ENCODE peak calls at places on chromosomes 2 and 18, in ten cellular contexts. L is AG04449, Y is ascending aorta, P is mucosa of descending colon, B is GM12865, G is heart left ventricle, I is esophagus muscularis mucosa, K is RWPE1, H is tibial artery, T is nephron progenitor cell. N is an unnamed sample.

GRCh38 chr2:236257575-236257974 is 6.6 kb downstream of the ASB18 start:
- DNase-seq in Y (no peak), G (no peak), I (no peak), B (no peak), P (no peak), L (no peak), T (no peak), H (no peak), K (no peak), N (no peak)

GRCh38 chr2:10307561-10308156 is 5.0 kb downstream of the HPCAL1 start:
- DNase-seq in K (no peak), G (no peak), L (no peak), B (no peak), I (no peak), Y (no peak), H (no peak), P (no peak), T (no peak), N (no peak)

GRCh38 chr2:55334728-55335127 is 65.7 kb upstream of the MTIF2 start:
- DNase-seq in Y (no peak), L (no peak), P (no peak), B (no peak), I (no peak), G (no peak), H (no peak), T (no peak), K (no peak), N (no peak)

GRCh38 chr18:37316468-37316867 is 249.1 kb downstream of the CELF4 start:
- DNase-seq in G (no peak), P (no peak), H (no peak), T (no peak), B (no peak), I (no peak), L (no peak), Y (no peak), K (no peak), N (no peak)

GRCh38 chr2:25103287-25103871 is 61.5 kb downstream of the EFR3B start:
- DNase-seq in P (no peak), I (no peak), G (no peak), K (peak), L (peak), Y (no peak), H (no peak), B (no peak), T (no peak), N (peak)

GRCh38 chr2:7994397-7994951 is 687.4 kb upstream of the ID2 start:
- DNase-seq in T (no peak), P (no peak), B (no peak), I (no peak), H (no peak), L (no peak), G (peak), K (no peak), Y (no peak), N (no peak)

GRCh38 chr2:12597555-12597954 is 119.2 kb upstream of the TRIB2 start:
- DNase-seq in T (no peak), H (no peak), G (no peak), I (peak), L (no peak), Y (no peak), B (no peak), P (no peak), K (no peak), N (no peak)

GRCh38 chr2:173150087-173150486 is 74.4 kb downstream of the MAP3K20 start:
- DNase-seq in P (no peak), K (no peak), Y (no peak), H (no peak), G (no peak), T (no peak), L (no peak), B (no peak), I (no peak), N (no peak)

GRCh38 chr2:173210270-173211196 is 134.9 kb downstream of the MAP3K20 start:
- DNase-seq in Y (peak), T (peak), G (peak), B (peak), L (peak), P (no peak), K (peak), H (peak), I (peak), N (peak)

GRCh38 chr18:76518073-76518472 is 23.0 kb upstream of the ZNF516 start:
- DNase-seq in G (no peak), I (no peak), B (no peak), P (no peak), L (no peak), H (no peak), Y (no peak), K (no peak), T (no peak), N (no peak)

GRCh38 chr2:196365132-196365531 is 193.8 kb upstream of the STK17B start:
- DNase-seq in H (no peak), P (no peak), B (no peak), Y (no peak), K (no peak), I (no peak), T (no peak), G (no peak), L (no peak), N (no peak)

GRCh38 chr2:159713691-159714585 is 1.6 kb downstream of the MARCHF7 start:
- DNase-seq in P (no peak), T (no peak), K (peak), B (no peak), G (no peak), I (no peak), L (no peak), H (no peak), Y (no peak), N (peak)

GRCh38 chr2:160581448-160581847 is 87.8 kb upstream of the RBMS1 start:
- DNase-seq in Y (no peak), K (no peak), G (no peak), B (no peak), P (no peak), H (no peak), T (no peak), L (no peak), I (no peak), N (no peak)

GRCh38 chr2:177758591-177759371 is 313.8 kb downstream of the PDE11A start:
- DNase-seq in P (no peak), Y (no peak), T (peak), K (peak), B (no peak), L (no peak), G (no peak), H (no peak), I (no peak), N (peak)

GRCh38 chr2:100856732-100857131 is 36.8 kb downstream of the NPAS2 start:
- DNase-seq in I (no peak), H (no peak), P (peak), L (no peak), K (peak), T (no peak), B (no peak), G (no peak), Y (no peak), N (peak)

GRCh38 chr2:20526146-20526545 is 79.3 kb downstream of the RHOB start:
- DNase-seq in Y (no peak), L (no peak), I (no peak), T (no peak), B (no peak), P (no peak), G (no peak), K (no peak), H (no peak), N (no peak)

GRCh38 chr2:75548036-75548573 is 12.6 kb downstream of the EVA1A start:
- DNase-seq in H (no peak), L (no peak), T (no peak), B (peak), Y (no peak), P (no peak), G (no peak), I (peak), K (no peak), N (peak)

GRCh38 chr2:105834931-105835330 is 90.2 kb downstream of the NCK2 start:
- DNase-seq in I (no peak), Y (no peak), P (no peak), T (no peak), G (no peak), B (peak), K (no peak), H (no peak), L (no peak), N (no peak)

GRCh38 chr2:143745060-143745459 is 615.8 kb downstream of the ARHGAP15 start:
- DNase-seq in H (no peak), I (no peak), B (no peak), T (no peak), P (no peak), G (no peak), Y (no peak), K (no peak), L (no peak), N (no peak)

GRCh38 chr2:168935810-168936581 is 34.9 kb downstream of the G6PC2 start:
- DNase-seq in B (no peak), L (no peak), I (no peak), K (peak), G (no peak), T (no peak), H (no peak), Y (no peak), P (no peak), N (peak)

GRCh38 chr2:236705295-236706114 is 135.9 kb downstream of the ACKR3 start:
- DNase-seq in G (no peak), Y (no peak), I (no peak), P (no peak), T (no peak), K (no peak), B (no peak), H (no peak), L (no peak), N (no peak)

GRCh38 chr2:237296756-237297155 is 117.2 kb downstream of the COL6A3 start:
- DNase-seq in T (no peak), H (no peak), P (no peak), I (no peak), K (no peak), B (no peak), Y (no peak), G (no peak), L (no peak), N (no peak)

GRCh38 chr18:43526436-43527150 is 249.3 kb upstream of the SYT4 start:
- DNase-seq in I (no peak), K (no peak), H (no peak), G (no peak), Y (no peak), B (no peak), L (no peak), P (no peak), T (no peak), N (no peak)

GRCh38 chr2:150909613-150910012 is 352.1 kb downstream of the RBM43 start:
- DNase-seq in K (no peak), H (no peak), G (no peak), Y (no peak), P (no peak), B (no peak), L (no peak), I (no peak), T (no peak), N (peak)
- TF ChIP-seq CTCF in K (no peak), H (no peak), G (no peak), Y (no peak), P (no peak), B (peak), L (no peak), I (no peak), T (no peak), N (no peak)

DNA sequence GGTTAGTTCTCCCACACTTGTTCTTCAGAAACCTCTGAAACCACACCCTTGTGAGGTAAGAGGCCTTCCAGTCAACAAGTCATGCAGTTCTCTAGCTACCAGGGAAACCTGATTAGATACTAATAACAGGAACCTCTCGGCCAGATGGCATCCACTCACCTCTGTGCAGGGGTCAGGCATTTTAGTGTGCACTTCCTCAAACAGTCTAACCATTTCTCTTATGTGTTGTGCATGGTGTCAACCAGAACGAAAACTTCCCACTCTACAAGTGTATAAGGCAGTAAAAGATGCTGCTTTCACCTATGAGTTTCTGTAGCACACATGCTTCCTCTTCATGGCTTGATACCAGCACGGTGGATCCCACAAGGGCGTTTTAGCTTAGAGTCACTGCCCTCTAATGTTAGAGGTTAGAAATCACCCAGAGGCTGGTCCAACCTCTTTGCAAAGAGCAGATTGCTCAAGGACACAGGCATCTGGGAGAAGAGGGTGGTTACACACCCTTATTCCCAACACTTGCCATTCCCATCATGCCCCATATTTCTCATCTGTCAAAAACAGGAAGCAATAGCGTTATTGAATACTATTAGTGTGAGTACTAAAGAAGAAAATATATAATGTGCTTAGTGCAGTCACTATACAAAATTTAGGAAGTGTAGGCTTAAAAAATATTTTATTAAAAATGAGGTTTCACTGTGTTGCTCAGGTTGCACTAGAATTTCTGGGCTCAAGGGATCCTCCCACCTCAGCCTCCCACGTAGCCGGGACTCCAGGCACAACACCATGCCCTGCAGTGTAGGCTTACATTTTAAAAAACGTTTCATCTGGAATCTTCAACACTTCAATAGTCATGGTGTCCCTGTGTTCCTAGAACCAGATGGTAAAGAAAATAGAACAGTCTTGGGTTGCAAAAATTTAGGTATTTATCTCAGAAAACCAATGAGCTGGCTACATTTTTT is 34.5 kb upstream of the RAB31 start:
- DNase-seq in K (peak), B (peak), H (peak), G (no peak), P (peak), T (no peak), L (no peak), I (peak), Y (peak), N (peak)
- TF ChIP-seq CTCF in K (peak), B (peak), H (peak), G (peak), P (no peak), T (no peak), L (peak), I (peak), Y (no peak), N (peak)

GRCh38 chr2:189253841-189254240 is 74.3 kb upstream of the COL5A2 start:
- DNase-seq in L (no peak), H (no peak), I (no peak), P (no peak), G (no peak), K (no peak), T (no peak), B (no peak), Y (no peak), N (no peak)

GRCh38 chr2:189258604-189259003 is 79.0 kb upstream of the COL5A2 start:
- DNase-seq in T (no peak), L (no peak), G (no peak), H (no peak), B (no peak), P (no peak), K (no peak), Y (no peak), I (no peak), N (no peak)

GRCh38 chr2:189254268-189254883 is 74.8 kb upstream of the COL5A2 start:
- DNase-seq in P (no peak), B (no peak), G (peak), L (no peak), K (peak), H (peak), Y (peak), I (no peak), T (no peak), N (peak)

GRCh38 chr2:189252991-189253680 is 73.6 kb upstream of the COL5A2 start:
- DNase-seq in I (no peak), Y (no peak), T (no peak), K (no peak), P (no peak), G (no peak), B (no peak), L (no peak), H (no peak), N (no peak)

DNA sequence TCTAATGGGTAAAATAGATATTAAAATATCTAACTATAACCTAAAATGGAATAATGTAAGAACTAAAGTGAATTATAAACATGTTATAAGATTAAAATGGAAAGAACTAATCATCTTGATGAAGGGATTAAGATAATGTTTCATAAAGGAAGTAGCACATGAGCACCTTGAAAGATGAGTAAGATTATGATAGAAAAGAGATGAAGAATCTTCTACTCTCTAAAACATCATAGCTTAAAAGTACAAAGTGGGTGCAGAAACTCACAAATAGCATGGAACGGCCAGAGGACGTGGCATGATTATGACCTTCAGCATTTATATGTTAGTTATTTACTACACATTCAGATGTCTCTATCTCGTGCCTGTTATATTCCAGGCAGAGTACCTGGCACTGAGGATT is 76.2 kb upstream of the COL5A2 start:
- DNase-seq in Y (no peak), L (no peak), H (no peak), P (no peak), T (no peak), K (no peak), B (no peak), I (no peak), G (no peak), N (no peak)
- TF ChIP-seq CTCF in Y (no peak), L (no peak), H (no peak), P (no peak), T (no peak), K (no peak), B (no peak), I (no peak), G (no peak), N (no peak)

GRCh38 chr2:205937193-205937592 is 148.8 kb downstream of the INO80D start:
- DNase-seq in G (no peak), Y (no peak), I (no peak), H (no peak), P (no peak), T (no peak), B (no peak), L (no peak), K (no peak), N (no peak)

GRCh38 chr2:205931388-205931787 is 154.6 kb downstream of the INO80D start:
- DNase-seq in K (no peak), I (no peak), B (no peak), L (no peak), T (no peak), H (no peak), G (no peak), P (no peak), Y (no peak), N (no peak)

GRCh38 chr2:205930209-205930608 is 155.8 kb downstream of the INO80D start:
- DNase-seq in P (no peak), I (no peak), T (no peak), G (no peak), H (no peak), B (no peak), K (no peak), Y (no peak), L (no peak), N (no peak)

GRCh38 chr2:205936446-205936845 is 149.5 kb downstream of the INO80D start:
- DNase-seq in T (no peak), Y (no peak), K (no peak), B (no peak), G (no peak), I (no peak), L (no peak), P (no peak), H (no peak), N (no peak)

GRCh38 chr2:205934443-205934842 is 151.5 kb downstream of the INO80D start:
- DNase-seq in H (no peak), P (no peak), I (no peak), Y (no peak), G (no peak), B (no peak), L (no peak), T (no peak), K (no peak), N (peak)
- TF ChIP-seq CTCF in H (no peak), P (no peak), I (no peak), Y (no peak), G (no peak), B (no peak), L (peak), T (no peak), K (no peak), N (no peak)

GRCh38 chr2:164624296-164624695 is 3.0 kb upstream of the GRB14 start:
- DNase-seq in P (no peak), K (no peak), Y (no peak), T (no peak), B (no peak), L (no peak), I (no peak), G (no peak), H (no peak), N (no peak)

GRCh38 chr2:164621761-164622105 is 451 bp upstream of the GRB14 start:
- DNase-seq in T (no peak), P (peak), Y (no peak), H (no peak), I (no peak), B (no peak), K (peak), L (no peak), G (peak), N (peak)

GRCh38 chr2:164617466-164617865 is 3.8 kb downstream of the GRB14 start:
- DNase-seq in L (no peak), Y (no peak), P (no peak), I (no peak), B (no peak), T (no peak), K (peak), G (no peak), H (no peak), N (peak)

GRCh38 chr2:164622338-164623106 is 1.2 kb upstream of the GRB14 start:
- DNase-seq in P (no peak), T (no peak), B (no peak), L (no peak), Y (no peak), H (no peak), I (no peak), K (no peak), G (no peak), N (no peak)

GRCh38 chr2:164620873-164621760 is at the start of gene GRB14:
- DNase-seq in K (peak), B (no peak), H (no peak), P (peak), L (no peak), I (no peak), T (peak), G (peak), Y (no peak), N (peak)
- TF ChIP-seq CTCF in K (no peak), B (no peak), H (no peak), P (no peak), L (no peak), I (peak), T (no peak), G (no peak), Y (no peak), N (no peak)